ENCODE peak calls at places on chromosomes 13 and 19, in six cellular contexts. M is fibroblast of lung, B is DND-41, A is GM23338, Y is hepatocyte, T is neural progenitor cell. F is an unnamed sample.

GRCh38 chr19:12784871-12785430 is 6.3 kb upstream of the JUNB start:
- DNase-seq in A (no peak), B (no peak), T (no peak), Y (no peak), M (no peak), F (no peak)

GRCh38 chr19:35266904-35267817 is 1.6 kb upstream of the USF2 start:
- DNase-seq in T (peak; percentile 49), B (peak; percentile 59), M (no peak), Y (peak; percentile 69), A (peak; percentile 63), F (peak; percentile 32)

GRCh38 chr19:18507021-18507726 is 14.7 kb downstream of the ELL start:
- DNase-seq in A (no peak), B (peak; percentile 24), T (no peak), M (peak; percentile 42), Y (no peak), F (no peak)

GRCh38 chr13:90872491-90873025 is 474.9 kb upstream of the MIR17HG start:
- DNase-seq in A (peak; percentile 36), Y (no peak), T (peak; percentile 9), B (no peak), M (no peak), F (no peak)

GRCh38 chr19:10206226-10206873 is 11.6 kb upstream of the DNMT1 start:
- DNase-seq in A (no peak), T (no peak), B (no peak), Y (peak; percentile 49), M (peak; percentile 88), F (no peak)

GRCh38 chr13:80074143-80074752 is 266.7 kb downstream of the SPRY2 start:
- DNase-seq in T (no peak), A (no peak), B (no peak), Y (no peak), M (no peak), F (no peak)

GRCh38 chr19:33325920-33326319 is 23.6 kb upstream of the CEBPA start:
- DNase-seq in T (no peak), M (peak; percentile 15), Y (no peak), B (no peak), A (no peak), F (no peak)

GRCh38 chr13:20006206-20006605 is 47.7 kb downstream of the ZMYM2 start:
- DNase-seq in A (no peak), B (no peak), T (no peak), Y (no peak), M (peak; percentile 59), F (no peak)

GRCh38 chr19:34096020-34096915 is 76.0 kb upstream of the LSM14A start:
- DNase-seq in B (no peak), T (peak; percentile 80), A (peak; percentile 83), M (peak; percentile 33), Y (peak; percentile 67), F (peak; percentile 74)

GRCh38 chr19:35080613-35081170 is 34.9 kb upstream of the FXYD3 start:
- DNase-seq in T (no peak), Y (no peak), M (no peak), A (no peak), B (no peak), F (no peak)

GRCh38 chr19:17405250-17406038 is at the start of gene BST2:
- DNase-seq in T (peak; percentile 53), Y (peak; percentile 52), B (peak; percentile 80), M (peak; percentile 57), A (peak; percentile 78), F (peak; percentile 50)

GRCh38 chr19:2302319-2303208 is 5.4 kb downstream of the LINGO3 start:
- DNase-seq in A (peak; percentile 76), B (no peak), Y (peak; percentile 21), T (peak; percentile 82), M (peak; percentile 46), F (no peak)

GRCh38 chr19:46478356-46478986 is 7.1 kb upstream of the PNMA8A start:
- DNase-seq in Y (no peak), T (peak; percentile 75), A (peak; percentile 97), M (peak; percentile 83), B (no peak), F (peak; percentile 48)

GRCh38 chr19:49499030-49499670 is 2.9 kb downstream of the RPS11 start:
- DNase-seq in T (no peak), Y (no peak), M (no peak), A (no peak), B (no peak), F (no peak)

GRCh38 chr13:22111152-22111783 is 440.4 kb downstream of the FGF9 start:
- DNase-seq in T (no peak), A (no peak), B (no peak), M (no peak), Y (no peak), F (no peak)
- TF ChIP-seq EZH2 in T (no peak), A (no peak), B (no peak), M (no peak), Y (no peak), F (no peak)

GRCh38 chr19:8334458-8335342 is 8.4 kb downstream of the KANK3 start:
- DNase-seq in A (peak; percentile 88), B (no peak), T (peak; percentile 95), M (peak; percentile 73), Y (peak; percentile 83), F (peak; percentile 78)

GRCh38 chr19:8331263-8331840 is 10.1 kb downstream of the RPS28 start:
- DNase-seq in B (no peak), T (no peak), A (no peak), M (no peak), Y (no peak), F (no peak)

GRCh38 chr19:8335343-8336071 is 7.6 kb downstream of the KANK3 start:
- DNase-seq in T (no peak), B (no peak), M (no peak), Y (no peak), A (peak; percentile 76), F (no peak)

GRCh38 chr19:8333771-8334457 is 9.1 kb downstream of the KANK3 start:
- DNase-seq in M (no peak), A (peak; percentile 75), Y (no peak), B (no peak), T (peak; percentile 68), F (no peak)

GRCh38 chr19:8332976-8333770 is 9.9 kb downstream of the KANK3 start:
- DNase-seq in Y (no peak), A (peak; percentile 68), M (no peak), T (peak; percentile 48), B (no peak), F (no peak)
- TF ChIP-seq EZH2 in Y (peak; percentile 34), A (peak; percentile 58), M (no peak), T (no peak), B (no peak), F (no peak)

GRCh38 chr13:112067871-112068305 is 939 bp downstream of the SOX1 start:
- DNase-seq in T (peak; percentile 76), B (no peak), A (peak; percentile 76), M (peak; percentile 14), Y (no peak), F (peak; percentile 62)

GRCh38 chr13:112066624-112067004 is 335 bp upstream of the SOX1 start:
- DNase-seq in Y (peak; percentile 47), B (no peak), T (peak; percentile 94), A (peak; percentile 92), M (peak; percentile 49), F (peak; percentile 96)

GRCh38 chr13:112065867-112066623 is 904 bp upstream of the SOX1 start:
- DNase-seq in M (no peak), Y (no peak), B (no peak), T (peak; percentile 45), A (peak; percentile 83), F (peak; percentile 53)

GRCh38 chr13:112068531-112069062 is 1.6 kb downstream of the SOX1 start:
- DNase-seq in Y (no peak), T (peak; percentile 57), M (no peak), A (no peak), B (no peak), F (no peak)

GRCh38 chr13:112067121-112067741 is at the start of gene SOX1:
- DNase-seq in B (no peak), M (peak; percentile 19), Y (no peak), A (peak; percentile 73), T (peak; percentile 87), F (peak; percentile 81)
- TF ChIP-seq EZH2 in B (no peak), M (no peak), Y (peak; percentile 79), A (no peak), T (peak; percentile 74), F (no peak)

GRCh38 chr19:3369337-3370213 is 3.2 kb downstream of the NFIC start:
- DNase-seq in M (peak; percentile 60), Y (peak; percentile 76), A (peak; percentile 59), T (peak; percentile 57), B (no peak), F (peak; percentile 71)

GRCh38 chr19:3370728-3371591 is 4.6 kb downstream of the NFIC start:
- DNase-seq in M (no peak), B (no peak), A (no peak), Y (no peak), T (no peak), F (no peak)

GRCh38 chr19:3368441-3368795 is 2.0 kb downstream of the NFIC start:
- DNase-seq in Y (no peak), T (no peak), B (no peak), A (no peak), M (no peak), F (no peak)

GRCh38 chr19:3368848-3369336 is 2.5 kb downstream of the NFIC start:
- DNase-seq in M (peak; percentile 51), T (no peak), B (no peak), Y (no peak), A (no peak), F (no peak)

GRCh38 chr19:3370214-3370720 is 3.9 kb downstream of the NFIC start:
- DNase-seq in B (no peak), A (peak; percentile 64), M (no peak), Y (peak; percentile 49), T (no peak), F (no peak)
- TF ChIP-seq EZH2 in B (no peak), A (peak; percentile 69), M (no peak), Y (peak; percentile 9), T (no peak), F (no peak)